ENCODE peak calls at places on chromosomes 6 and 20, in five cellular contexts. E is heart left ventricle, C is stomach, T is GM06990, I is cardiac fibroblast. W is an unnamed sample.

GRCh38 chr6:119226089-119226488 is 123.5 kb downstream of the MAN1A1 start:
- DNase-seq in T (no peak), C (no peak), E (no peak), I (no peak), W (no peak)

GRCh38 chr20:24045621-24046020 is 57.0 kb upstream of the GGTLC1 start:
- DNase-seq in T (no peak), C (no peak), E (no peak), I (no peak), W (no peak)

GRCh38 chr6:10215711-10216110 is 199.2 kb downstream of the TFAP2A start:
- DNase-seq in C (no peak), I (no peak), E (no peak), T (no peak), W (peak)

GRCh38 chr6:34145161-34146020 is 496 bp downstream of the GRM4 start:
- DNase-seq in C (no peak), T (no peak), E (peak), I (peak), W (peak)

GRCh38 chr20:58721951-58722371 is 29.4 kb downstream of the NPEPL1 start:
- DNase-seq in C (peak), E (peak), T (no peak), I (no peak), W (no peak)

GRCh38 chr6:132096996-132097395 is 145.8 kb upstream of the CCN2 start:
- DNase-seq in I (no peak), C (no peak), E (no peak), T (no peak), W (no peak)

GRCh38 chr20:36833275-36834020 is 42.5 kb upstream of the TLDC2 start:
- DNase-seq in E (no peak), T (no peak), I (no peak), C (no peak), W (no peak)

GRCh38 chr6:2870046-2870636 is 28.5 kb upstream of the SERPINB1 start:
- DNase-seq in T (no peak), C (no peak), I (no peak), E (no peak), W (no peak)

GRCh38 chr6:141531040-141531439 is 601.7 kb upstream of the GJE1 start:
- DNase-seq in I (no peak), T (no peak), C (no peak), E (no peak), W (no peak)

DNA sequence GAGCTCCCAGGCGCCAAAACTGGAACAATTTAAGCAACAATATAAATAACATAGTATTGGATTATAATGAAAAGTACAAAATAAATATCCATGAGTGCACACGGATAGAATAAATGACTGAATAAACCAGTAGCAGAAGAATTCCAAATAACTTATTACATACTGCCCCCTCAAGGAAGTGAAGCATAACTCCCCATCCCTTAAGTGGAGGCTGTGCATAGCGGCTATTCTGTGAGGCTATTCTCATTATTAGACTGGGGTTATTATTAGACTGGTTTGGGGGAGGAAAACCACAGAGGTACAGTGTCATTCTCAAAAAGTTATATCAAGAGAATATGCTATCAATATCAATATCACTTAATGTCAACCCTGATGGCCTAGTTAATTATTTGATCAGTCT is 94.4 kb upstream of the SIRPA start:
- DNase-seq in T (no peak), C (no peak), E (no peak), I (peak), W (peak)
- TF ChIP-seq CTCF in T (peak), C (no peak), E (no peak), I (peak), W (peak)

GRCh38 chr6:43504756-43505593 is 5.2 kb downstream of the LRRC73 start:
- DNase-seq in C (no peak), I (no peak), E (no peak), T (no peak), W (no peak)
- H3K4me3 ChIP-seq in C (no peak), I (no peak), E (no peak), T (no peak), W (no peak)

GRCh38 chr6:16819752-16820151 is 58.5 kb upstream of the ATXN1 start:
- DNase-seq in I (peak), C (no peak), T (no peak), E (no peak), W (peak)
- TF ChIP-seq CTCF in I (peak), C (no peak), T (peak), E (peak), W (peak)

GRCh38 chr6:121434037-121434770 is 1.2 kb upstream of the GJA1 start:
- DNase-seq in C (no peak), I (no peak), T (no peak), E (no peak), W (no peak)
- H3K4me3 ChIP-seq in C (no peak), I (no peak), T (no peak), E (no peak), W (no peak)

DNA sequence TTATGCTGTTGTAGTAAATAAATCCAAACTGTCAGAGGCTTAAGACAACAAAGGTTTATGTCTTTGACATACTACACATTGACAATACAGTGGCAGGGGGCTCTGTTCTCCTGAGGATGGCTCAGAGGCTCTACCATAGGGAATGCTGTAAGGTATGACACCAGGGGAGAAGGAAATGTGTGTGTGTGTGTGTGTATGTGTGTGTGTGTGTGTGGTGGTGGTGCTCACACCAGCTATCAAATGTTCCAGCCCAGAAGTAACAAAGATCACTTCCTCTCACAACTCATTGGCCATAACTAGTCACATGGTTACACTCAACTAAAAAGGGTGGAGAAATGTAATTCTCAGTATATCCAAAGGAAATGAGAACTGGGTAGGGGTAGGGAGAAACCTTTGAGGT is 26.5 kb upstream of the YWHAB start:
- DNase-seq in I (peak), T (no peak), E (no peak), C (no peak), W (no peak)
- TF ChIP-seq CTCF in I (no peak), T (no peak), E (no peak), C (no peak), W (no peak)

DNA sequence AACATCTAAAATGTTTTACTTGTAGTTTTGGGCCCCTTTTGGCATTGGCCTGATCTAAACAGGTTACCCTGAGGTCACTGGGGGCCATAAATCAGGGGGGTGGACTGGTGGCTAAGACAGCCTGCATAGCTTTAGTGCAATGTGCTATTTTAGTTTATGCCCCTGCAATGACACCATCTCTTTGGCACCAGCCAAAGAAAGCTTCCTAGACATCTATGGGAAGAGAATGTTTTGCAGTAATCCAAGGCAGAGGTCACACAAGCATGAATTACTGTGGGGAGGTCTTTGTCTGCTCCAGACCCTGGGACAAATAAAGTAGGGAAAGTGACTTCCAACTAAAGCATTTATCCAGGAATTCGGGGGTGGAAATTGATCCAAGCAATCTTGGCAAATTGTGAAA is 5.4 kb downstream of the RIPOR2 start:
- DNase-seq in C (no peak), T (no peak), E (peak), I (peak), W (no peak)
- H3K4me3 ChIP-seq in C (no peak), T (no peak), E (no peak), I (no peak), W (no peak)

DNA sequence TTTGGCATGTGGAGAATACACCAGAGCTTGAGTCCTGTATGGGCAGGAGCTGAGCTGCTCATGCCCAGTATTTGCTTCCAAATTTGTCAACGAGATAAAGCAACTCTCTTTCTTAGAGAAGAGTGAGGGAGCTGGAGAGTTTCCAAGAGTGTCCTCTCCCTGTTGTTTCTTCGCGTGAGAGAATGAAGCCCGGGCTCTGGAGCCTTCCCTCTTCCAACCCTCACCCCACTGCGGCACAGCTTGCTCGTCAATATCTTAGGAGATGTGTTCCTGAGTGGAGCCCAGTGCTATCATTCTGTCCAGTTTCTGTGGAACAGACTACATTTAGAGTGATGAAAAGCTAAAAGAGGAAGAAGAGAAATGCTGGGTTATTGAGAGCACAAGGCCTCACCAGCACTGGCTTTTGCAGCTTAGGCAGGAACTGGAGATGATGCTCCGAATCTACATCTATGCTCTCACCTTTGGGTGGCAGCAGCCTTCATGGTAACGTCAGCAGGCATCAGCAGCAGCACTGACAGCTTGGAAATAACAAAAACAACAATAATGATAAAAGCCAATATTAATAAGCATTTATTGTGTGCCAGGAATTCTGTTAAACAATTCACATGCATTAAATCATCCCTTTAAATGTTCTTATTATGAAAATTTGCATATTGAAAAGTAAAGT is 66.5 kb upstream of the TFB1M start:
- DNase-seq in E (no peak), T (no peak), I (no peak), C (no peak), W (no peak)
- TF ChIP-seq CTCF in E (no peak), T (no peak), I (no peak), C (no peak), W (no peak)

W was measured in epithelial cell of esophagus.